ENCODE peak calls at places on chromosome 11, in four cellular contexts. N is cardiac muscle cell, F is IMR-90, J is heart right ventricle. Q is an unnamed sample.

GRCh38 chr11:119764108-119764874 is 35.3 kb upstream of the NECTIN1 start:
- DNase-seq in N (peak; percentile 39), F (peak; percentile 42), J (peak; percentile 56), Q (peak; percentile 52)

GRCh38 chr11:105046898-105047579 is 1.9 kb upstream of the CARD16 start:
- DNase-seq in N (no peak), F (peak; percentile 100), J (no peak), Q (no peak)

GRCh38 chr11:92607969-92608711 is 361.3 kb upstream of the MTNR1B start:
- DNase-seq in N (no peak), F (no peak), J (no peak), Q (no peak)

GRCh38 chr11:10382518-10382917 is 72.5 kb upstream of the AMPD3 start:
- DNase-seq in N (no peak), F (no peak), J (no peak), Q (no peak)

GRCh38 chr11:73950869-73951710 is at the start of gene DNAJB13:
- DNase-seq in N (peak; percentile 74), F (peak; percentile 60), J (no peak), Q (peak; percentile 52)

GRCh38 chr11:117591316-117592039 is 205.5 kb downstream of the DSCAML1 start:
- DNase-seq in N (no peak), F (no peak), J (no peak), Q (no peak)

GRCh38 chr11:118212131-118212725 is 12.6 kb downstream of the JAML start:
- DNase-seq in N (peak; percentile 53), F (no peak), J (peak; percentile 21), Q (no peak)

GRCh38 chr11:73423506-73423905 is 47.3 kb downstream of the RELT start:
- DNase-seq in N (no peak), F (no peak), J (no peak), Q (no peak)

GRCh38 chr11:9172394-9172793 is 81.0 kb upstream of the SCUBE2 start:
- DNase-seq in N (no peak), F (no peak), J (no peak), Q (no peak)

GRCh38 chr11:83221694-83222093 is 28.2 kb downstream of the ANKRD42 start:
- DNase-seq in N (no peak), F (no peak), J (no peak), Q (no peak)

GRCh38 chr11:11909727-11910126 is 68.0 kb downstream of the USP47 start:
- DNase-seq in N (no peak), F (peak; percentile 76), J (no peak), Q (no peak)

GRCh38 chr11:77086521-77087472 is 15.8 kb upstream of the OMP start:
- DNase-seq in N (no peak), F (no peak), J (no peak), Q (peak; percentile 17)

GRCh38 chr11:64078294-64078693 is 42.6 kb downstream of the FLRT1 start:
- DNase-seq in N (no peak), F (no peak), J (no peak), Q (no peak)

GRCh38 chr11:101738494-101738893 is 154.7 kb upstream of the TRPC6 start:
- DNase-seq in N (no peak), F (no peak), J (no peak), Q (no peak)

GRCh38 chr11:32034149-32034548 is 56.7 kb upstream of the RCN1 start:
- DNase-seq in N (no peak), F (peak; percentile 96), J (no peak), Q (no peak)

GRCh38 chr11:134660416-134660815 is 248.4 kb upstream of the B3GAT1 start:
- DNase-seq in N (no peak), F (no peak), J (peak; percentile 2), Q (no peak)

GRCh38 chr11:117300301-117300700 is 9.2 kb downstream of the BACE1-AS start:
- DNase-seq in N (peak; percentile 51), F (peak; percentile 54), J (peak; percentile 34), Q (no peak)

GRCh38 chr11:61756452-61757212 is 4.2 kb downstream of the MYRF start:
- DNase-seq in N (no peak), F (peak; percentile 50), J (no peak), Q (peak; percentile 62)

GRCh38 chr11:13229675-13230359 is 47.8 kb upstream of the BMAL1 start:
- DNase-seq in N (no peak), F (no peak), J (no peak), Q (no peak)

GRCh38 chr11:94147433-94147845 is 18.8 kb downstream of the PANX1 start:
- DNase-seq in N (no peak), F (no peak), J (no peak), Q (no peak)

GRCh38 chr11:58513747-58514367 is 6.0 kb upstream of the OR5B21 start:
- DNase-seq in N (peak; percentile 52), F (peak; percentile 76), J (peak; percentile 24), Q (no peak)

GRCh38 chr11:125412509-125412908 is 83.6 kb downstream of the FEZ1 start:
- DNase-seq in N (no peak), F (no peak), J (no peak), Q (no peak)

GRCh38 chr11:9760180-9760550 is 96.3 kb downstream of the SWAP70 start:
- DNase-seq in N (no peak), F (peak; percentile 95), J (peak; percentile 92), Q (peak; percentile 80)

GRCh38 chr11:794766-795637 is 3.1 kb downstream of the SLC25A22 start:
- DNase-seq in N (no peak), F (no peak), J (no peak), Q (no peak)

GRCh38 chr11:103109818-103110388 is 677 bp downstream of the DYNC2H1 start:
- DNase-seq in N (no peak), F (no peak), J (no peak), Q (peak; percentile 33)

GRCh38 chr11:73521621-73522020 is 76.3 kb downstream of the FAM168A start:
- DNase-seq in N (no peak), F (peak; percentile 54), J (no peak), Q (no peak)

GRCh38 chr11:108221401-108221800 is 1.0 kb downstream of the NPAT start:
- DNase-seq in N (no peak), F (peak; percentile 45), J (no peak), Q (no peak)

GRCh38 chr11:129021295-129021694 is 78.6 kb upstream of the TP53AIP1 start:
- DNase-seq in N (no peak), F (no peak), J (no peak), Q (no peak)

GRCh38 chr11:119371778-119372182 is 9.7 kb downstream of the USP2 start:
- DNase-seq in N (no peak), F (no peak), J (peak; percentile 57), Q (no peak)

GRCh38 chr11:78535027-78535426 is 39.6 kb downstream of the NARS2 start:
- DNase-seq in N (no peak), F (no peak), J (no peak), Q (no peak)

GRCh38 chr11:109112748-109113378 is 309.1 kb upstream of the C11orf87 start:
- DNase-seq in N (peak; percentile 47), F (no peak), J (no peak), Q (no peak)

GRCh38 chr11:119493712-119494111 is 70.7 kb upstream of the THY1 start:
- DNase-seq in N (peak; percentile 84), F (peak; percentile 25), J (no peak), Q (no peak)

GRCh38 chr11:57405271-57405890 is 14.9 kb upstream of the PRG2 start:
- DNase-seq in N (no peak), F (no peak), J (no peak), Q (no peak)

GRCh38 chr11:116864531-116864930 is 27.1 kb upstream of the APOA1 start:
- DNase-seq in N (no peak), F (peak; percentile 48), J (no peak), Q (no peak)

GRCh38 chr11:112196519-112197087 is 21.3 kb downstream of the BCO2 start:
- DNase-seq in N (no peak), F (no peak), J (no peak), Q (no peak)

GRCh38 chr11:112206071-112206470 is 20.2 kb upstream of the PTS start:
- DNase-seq in N (no peak), F (no peak), J (no peak), Q (no peak)

GRCh38 chr11:112195906-112196305 is 20.6 kb downstream of the BCO2 start:
- DNase-seq in N (no peak), F (no peak), J (no peak), Q (no peak)

DNA sequence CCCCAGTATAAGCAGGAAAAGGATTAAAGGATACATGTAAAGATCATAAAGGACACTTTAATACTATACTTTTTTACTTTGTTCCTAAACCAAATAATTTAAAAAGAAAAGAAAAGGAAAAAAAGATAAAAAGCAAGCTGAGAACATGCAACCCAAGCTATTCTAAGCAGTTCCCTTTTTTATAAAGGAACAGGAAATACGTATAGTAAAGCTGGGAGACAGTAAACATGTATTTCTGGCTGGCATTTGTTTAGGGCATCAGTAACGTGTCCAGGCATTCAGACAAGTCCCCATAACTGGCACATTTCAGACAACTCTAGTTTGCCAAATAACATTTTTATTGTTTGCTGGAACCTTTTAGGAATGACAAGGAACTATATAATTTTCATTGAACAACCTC is 24.9 kb downstream of the BCO2 start:
- DNase-seq in N (no peak), F (no peak), J (no peak), Q (no peak)
- H3K27ac ChIP-seq in N (no peak overlapping the region), F (no peak overlapping the region), J (no peak overlapping the region), Q (no peak overlapping the region)

GRCh38 chr11:44246726-44247125 is 63.2 kb downstream of the ALX4 start:
- DNase-seq in N (no peak), F (no peak), J (no peak), Q (no peak)

GRCh38 chr11:44243086-44243485 is 66.9 kb downstream of the ALX4 start:
- DNase-seq in N (peak; percentile 28), F (no peak), J (no peak), Q (no peak)

GRCh38 chr11:44243633-44244343 is 66.2 kb downstream of the ALX4 start:
- DNase-seq in N (peak; percentile 89), F (peak; percentile 46), J (no peak), Q (no peak)

GRCh38 chr11:44247508-44247907 is 62.4 kb downstream of the ALX4 start:
- DNase-seq in N (no peak), F (no peak), J (no peak), Q (no peak)

GRCh38 chr11:44244649-44245308 is 65.2 kb downstream of the ALX4 start:
- DNase-seq in N (no peak), F (peak; percentile 43), J (no peak), Q (no peak)
- H3K4me1 ChIP-seq in N (peaks cover 42% of the 10 kb centered on the region), F (peaks cover 26% of the 10 kb centered on the region), J (peaks cover 29% of the 10 kb centered on the region), Q (peaks cover 8% of the 10 kb centered on the region)

GRCh38 chr11:28673687-28674431 is 565.7 kb downstream of the METTL15 start:
- DNase-seq in N (no peak), F (peak; percentile 13), J (no peak), Q (no peak)
- H3K27ac ChIP-seq in N (no peak overlapping the region), F (peak overlapping the region; percentile 39), J (no peak overlapping the region), Q (no peak overlapping the region)

DNA sequence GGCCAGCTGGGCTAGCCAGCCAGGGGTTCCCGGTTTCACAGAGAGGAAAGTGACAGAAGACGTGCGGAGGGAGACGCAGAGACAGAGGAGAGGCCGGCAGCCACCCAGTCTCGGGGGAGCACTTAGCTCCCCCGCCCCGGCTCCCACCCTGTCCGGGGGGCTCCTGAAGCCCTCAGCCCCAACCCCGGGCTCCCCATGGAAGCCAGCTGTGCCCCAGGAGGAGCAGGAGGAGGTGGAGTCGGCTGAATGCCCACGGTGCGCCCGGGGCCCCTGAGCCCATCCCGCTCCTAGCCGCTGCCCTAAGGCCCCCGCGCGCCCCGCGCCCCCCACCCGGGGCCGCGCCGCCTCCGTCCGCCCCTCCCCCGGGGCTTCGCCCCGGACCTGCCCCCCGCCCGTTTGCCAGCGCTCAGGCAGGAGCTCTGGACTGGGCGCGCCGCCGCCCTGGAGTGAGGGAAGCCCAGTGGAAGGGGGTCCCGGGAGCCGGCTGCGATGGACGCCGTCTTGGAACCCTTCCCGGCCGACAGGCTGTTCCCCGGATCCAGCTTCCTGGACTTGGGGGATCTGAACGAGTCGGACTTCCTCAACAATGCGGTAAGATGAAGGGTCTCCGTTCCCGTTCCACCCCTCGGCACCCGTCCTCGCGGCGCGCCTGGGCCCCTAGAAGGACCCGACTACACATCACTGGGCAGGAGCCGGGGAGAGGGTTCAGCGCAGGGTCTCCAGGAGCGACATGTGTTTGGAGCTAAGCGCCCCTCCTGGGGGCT is at the start of gene CREB3L1:
- DNase-seq in N (peak; percentile 52), F (no peak), J (peak; percentile 30), Q (no peak)
- H3K4me1 ChIP-seq in N (peaks cover 25% of the 10 kb centered on the region), F (peaks cover 28% of the 10 kb centered on the region), J (peaks cover 65% of the 10 kb centered on the region), Q (peaks cover 32% of the 10 kb centered on the region)